ENCODE peak calls at places on chromosome 19, in ten cellular contexts. H is mesothelial cell of epicardium; I is stimulated activated CD8-positive, alpha-beta memory T cell treated with anti-CD3 and anti-CD28 coated beads, Interleukin-2, amount 100 ng/mL, for 1 hour; U is activated B cell treated with CpG ODN at 0.5 μM for 24 hours; M is stimulated activated CD4-positive, alpha-beta T cell treated with anti-CD3 and anti-CD28 coated beads, Interleukin-2, amount 100 ng/mL, for 48 hours; C is mesendoderm; O is SW 1271; R is sciatic nerve; F is activated CD4-positive, alpha-beta T cell treated with anti-CD3 and anti-CD28 coated beads for 48 hours; B is PC-9. Q is an unnamed sample.

GRCh38 chr19:32457540-32457939 is 52.0 kb downstream of the DPY19L3 start:
- DNase-seq in C (no peak), O (no peak), M (no peak), F (no peak), U (no peak), H (no peak), I (no peak), B (no peak), R (no peak), Q (no peak)

GRCh38 chr19:34165295-34165738 is 7.0 kb upstream of the LSM14A start:
- DNase-seq in O (no peak), B (no peak), F (no peak), M (no peak), H (no peak), R (no peak), I (no peak), U (no peak), C (no peak), Q (no peak)

GRCh38 chr19:54517483-54517882 is 14.9 kb downstream of the LAIR2 start:
- DNase-seq in U (peak; percentile 30), B (peak; percentile 50), F (peak; percentile 73), I (peak; percentile 17), M (peak; percentile 53), H (no peak), C (peak; percentile 47), R (no peak), O (no peak), Q (peak; percentile 78)

GRCh38 chr19:5345895-5346386 is 5.3 kb upstream of the PTPRS start:
- DNase-seq in B (no peak), R (no peak), I (no peak), U (no peak), O (no peak), C (peak; percentile 58), F (no peak), M (no peak), H (no peak), Q (peak; percentile 45)

GRCh38 chr19:38003427-38004099 is 96.6 kb downstream of the SIPA1L3 start:
- DNase-seq in M (peak; percentile 11), O (peak; percentile 24), F (peak; percentile 45), I (no peak), R (peak; percentile 76), B (peak; percentile 63), H (peak; percentile 58), C (peak; percentile 79), U (peak; percentile 33), Q (peak; percentile 77)

GRCh38 chr19:41894350-41894749 is 11.4 kb downstream of the ARHGEF1 start:
- DNase-seq in R (no peak), B (no peak), I (no peak), F (no peak), U (no peak), O (no peak), M (no peak), C (no peak), H (no peak), Q (no peak)

GRCh38 chr19:18107235-18108083 is 9.9 kb downstream of the MAST3 start:
- DNase-seq in R (no peak), B (no peak), C (no peak), U (no peak), I (no peak), F (no peak), H (no peak), O (no peak), M (no peak), Q (no peak)

GRCh38 chr19:48421548-48421947 is 24.2 kb upstream of the GRWD1 start:
- DNase-seq in F (no peak), C (no peak), H (no peak), M (no peak), U (no peak), R (no peak), I (no peak), O (no peak), B (no peak), Q (no peak)

GRCh38 chr19:13573268-13573667 is 67.0 kb upstream of the CACNA1A start:
- DNase-seq in B (no peak), M (no peak), C (no peak), H (no peak), O (no peak), I (no peak), U (no peak), R (peak; percentile 63), F (no peak), Q (peak; percentile 2)

GRCh38 chr19:49801401-49801888 is 11.6 kb downstream of the FUZ start:
- DNase-seq in C (no peak), O (no peak), B (no peak), R (no peak), M (no peak), U (no peak), I (no peak), H (no peak), F (no peak), Q (no peak)

GRCh38 chr19:10884273-10884672 is 12.9 kb downstream of the CARM1 start:
- DNase-seq in C (no peak), B (peak; percentile 33), F (no peak), U (no peak), R (no peak), O (no peak), I (no peak), M (no peak), H (no peak), Q (peak; percentile 76)

GRCh38 chr19:40412866-40413265 is 312 bp downstream of the PRX start:
- DNase-seq in O (no peak), C (no peak), B (no peak), M (no peak), H (no peak), U (no peak), F (no peak), R (no peak), I (no peak), Q (no peak)

GRCh38 chr19:35098413-35099049 is 17.1 kb upstream of the FXYD3 start:
- DNase-seq in C (no peak), O (no peak), I (no peak), U (no peak), H (no peak), B (no peak), F (no peak), M (no peak), R (no peak), Q (no peak)

GRCh38 chr19:20616071-20616470 is 45.3 kb downstream of the ZNF626 start:
- DNase-seq in M (no peak), O (no peak), H (no peak), R (no peak), F (no peak), I (no peak), B (no peak), C (no peak), U (no peak), Q (no peak)

GRCh38 chr19:677201-677600 is 1.0 kb downstream of the FSTL3 start:
- DNase-seq in I (no peak), M (no peak), F (no peak), R (peak; percentile 85), O (peak; percentile 41), U (no peak), B (peak; percentile 92), C (no peak), H (peak; percentile 71), Q (peak; percentile 39)

GRCh38 chr19:13492128-13492527 is 14.2 kb downstream of the CACNA1A start:
- DNase-seq in I (no peak), B (no peak), R (no peak), M (no peak), F (no peak), O (peak; percentile 62), C (peak; percentile 77), H (no peak), U (no peak), Q (no peak)

GRCh38 chr19:4278926-4279529 is at the start of gene SHD:
- DNase-seq in C (peak; percentile 33), H (no peak), F (no peak), B (no peak), M (no peak), O (no peak), I (no peak), R (no peak), U (no peak), Q (no peak)

GRCh38 chr19:32178401-32178800 is 167.0 kb upstream of the ZNF507 start:
- DNase-seq in H (no peak), C (peak; percentile 57), O (no peak), I (no peak), M (no peak), B (no peak), R (no peak), U (no peak), F (no peak), Q (no peak)

GRCh38 chr19:6035026-6035425 is 57.1 kb upstream of the RANBP3 start:
- DNase-seq in B (no peak), H (no peak), U (no peak), F (no peak), C (no peak), M (no peak), O (no peak), I (no peak), R (peak; percentile 50), Q (no peak)

GRCh38 chr19:4521170-4521887 is 3.0 kb upstream of the PLIN4 start:
- DNase-seq in M (no peak), R (no peak), I (no peak), C (no peak), F (no peak), H (no peak), U (no peak), O (no peak), B (peak; percentile 22), Q (no peak)